ENCODE peak calls at places on chromosomes 1 and 21, in five cellular contexts. O, F, T, V and G are unnamed samples.

GRCh38 chr1:39969048-39969447 is 14.1 kb downstream of the MFSD2A start:
- DNase-seq in O (no peak), F (no peak), T (no peak), V (no peak), G (no peak)

GRCh38 chr1:178912597-178912996 is 41.7 kb upstream of the ANGPTL1 start:
- DNase-seq in O (no peak), F (no peak), T (no peak), V (no peak), G (no peak)

GRCh38 chr1:186775881-186776560 is 52.7 kb upstream of the PLA2G4A start:
- DNase-seq in O (no peak), F (no peak), T (no peak), V (no peak), G (no peak)

GRCh38 chr1:92989936-92990582 is 28.8 kb upstream of the DIPK1A start:
- DNase-seq in O (no peak), F (no peak), T (no peak), V (no peak), G (no peak)

GRCh38 chr1:178607718-178608408 is 95.0 kb downstream of the TEX35 start:
- DNase-seq in O (no peak), F (no peak), T (no peak), V (no peak), G (no peak)

GRCh38 chr1:94550800-94551241 is 9.3 kb upstream of the F3 start:
- DNase-seq in O (no peak), F (no peak), T (peak), V (no peak), G (no peak)

GRCh38 chr21:37281993-37282392 is 14.9 kb upstream of the VPS26C start:
- DNase-seq in O (no peak), F (no peak), T (no peak), V (no peak), G (no peak)

GRCh38 chr1:212285685-212286436 is 651 bp downstream of the PPP2R5A start:
- DNase-seq in O (peak), F (peak), T (peak), V (peak), G (peak)

GRCh38 chr21:37592496-37592895 is 225.9 kb downstream of the DYRK1A start:
- DNase-seq in O (no peak), F (no peak), T (no peak), V (no peak), G (no peak)

GRCh38 chr1:37808369-37809319 is 636 bp upstream of the YRDC start:
- DNase-seq in O (peak), F (peak), T (peak), V (no peak), G (peak)

GRCh38 chr1:230754831-230755230 is 7.6 kb downstream of the CAPN9 start:
- DNase-seq in O (peak), F (no peak), T (peak), V (no peak), G (no peak)

GRCh38 chr21:44735821-44736220 is 24.4 kb upstream of the TSPEAR start:
- DNase-seq in O (no peak), F (no peak), T (no peak), V (no peak), G (no peak)

GRCh38 chr1:41919764-41920397 is 1.2 kb upstream of the HIVEP3 start:
- DNase-seq in O (peak), F (no peak), T (peak), V (no peak), G (no peak)

GRCh38 chr1:14421977-14422609 is 176.4 kb upstream of the KAZN start:
- DNase-seq in O (no peak), F (no peak), T (peak), V (no peak), G (no peak)

GRCh38 chr1:214658785-214659184 is 55.8 kb downstream of the CENPF start:
- DNase-seq in O (no peak), F (no peak), T (peak), V (no peak), G (no peak)

GRCh38 chr1:116755681-116756080 is 1.5 kb downstream of the CD2 start:
- DNase-seq in O (no peak), F (no peak), T (no peak), V (no peak), G (no peak)

GRCh38 chr1:150537732-150538684 is 11.2 kb upstream of the ADAMTSL4 start:
- DNase-seq in O (no peak), F (no peak), T (no peak), V (no peak), G (peak)

GRCh38 chr1:54953846-54954245 is 26.6 kb upstream of the TMEM61 start:
- DNase-seq in O (no peak), F (no peak), T (no peak), V (no peak), G (no peak)

GRCh38 chr1:59291566-59291965 is 5.3 kb upstream of the FGGY start:
- DNase-seq in O (no peak), F (no peak), T (no peak), V (no peak), G (no peak)
- H3K27ac ChIP-seq in O (no peak), F (no peak), T (no peak), V (no peak), G (no peak)

DNA sequence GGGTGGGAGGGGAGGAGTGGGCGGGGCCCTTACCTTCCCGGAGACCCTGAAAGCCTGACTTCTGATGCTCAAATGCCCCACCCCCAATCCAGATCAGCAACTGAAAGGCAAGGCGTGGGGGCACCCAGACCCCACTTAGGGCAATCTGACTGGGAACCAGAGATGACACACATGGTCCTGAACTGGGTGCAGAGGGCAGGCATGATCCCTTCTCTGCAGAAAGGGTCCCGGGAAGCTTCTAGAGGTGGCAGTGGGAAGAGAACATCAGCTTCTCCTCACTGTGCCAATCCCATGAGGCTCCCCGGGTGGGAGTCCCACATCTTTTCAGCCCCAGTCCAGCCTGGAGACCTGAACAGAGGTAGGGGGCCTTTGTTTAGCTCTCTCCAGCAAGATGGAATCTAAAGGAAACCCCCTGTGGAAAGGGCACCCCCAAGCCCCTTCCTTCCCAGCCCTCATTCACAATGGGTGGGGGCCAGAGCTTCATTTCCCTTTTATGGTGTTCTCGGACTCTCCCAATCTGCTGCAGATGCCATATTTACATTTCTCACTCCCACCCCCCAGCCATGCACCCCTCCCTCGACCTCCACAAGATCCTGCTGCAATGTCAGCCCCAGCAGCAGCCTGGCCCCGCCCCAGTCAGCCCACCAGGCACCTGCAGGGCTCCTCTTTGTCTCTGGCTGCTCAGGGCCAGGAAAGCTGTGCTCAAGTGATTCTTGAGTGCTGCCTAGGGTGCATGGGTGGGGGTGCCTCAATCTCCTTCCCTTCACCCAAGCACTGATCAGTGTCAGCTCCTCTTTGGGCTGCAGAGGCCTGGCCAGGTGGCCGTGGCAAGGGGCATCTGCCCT is 2.0 kb downstream of the KIF21B start:
- DNase-seq in O (no peak), F (no peak), T (no peak), V (no peak), G (no peak)
- TF ChIP-seq POLR2A in O (no peak), F (no peak), T (no peak), V (no peak), G (no peak)

DNA sequence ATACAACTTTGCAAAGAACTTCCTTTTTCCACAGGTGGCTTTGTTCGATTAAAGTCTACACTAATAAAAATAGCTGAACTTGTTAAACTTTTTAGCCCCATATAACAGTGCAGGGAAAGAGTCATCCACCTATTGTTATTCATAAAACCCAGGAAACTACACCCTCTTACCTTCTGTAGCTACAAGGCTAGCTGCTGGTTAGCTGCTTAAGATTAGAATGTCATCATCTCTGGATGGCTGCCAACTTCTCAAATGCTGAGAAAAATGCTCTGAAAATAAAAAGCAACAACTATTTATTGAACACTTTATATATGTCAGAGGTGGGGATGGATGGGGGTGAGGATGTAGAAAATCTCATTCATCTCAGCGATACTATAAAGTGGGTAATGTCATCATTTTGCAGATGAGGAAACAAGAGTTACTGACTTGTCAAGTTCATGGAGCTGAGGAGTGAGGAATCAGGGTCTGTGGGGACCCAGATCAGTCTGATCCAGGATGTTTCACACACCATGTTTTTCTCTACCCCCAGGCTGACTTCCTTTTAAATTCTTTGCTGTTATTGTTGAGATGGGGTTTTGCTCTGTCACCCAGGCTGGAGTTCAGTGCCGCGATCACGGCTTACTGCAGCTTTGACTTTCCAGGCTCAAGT is 17.1 kb downstream of the ATP5PF start:
- DNase-seq in O (no peak), F (no peak), T (no peak), V (no peak), G (no peak)
- H3K27ac ChIP-seq in O (no peak), F (no peak), T (no peak), V (no peak), G (no peak)

GRCh38 chr1:27001570-27002360 is 8.3 kb downstream of the TRNP1 start:
- DNase-seq in O (peak), F (no peak), T (peak), V (no peak), G (peak)
- TF ChIP-seq POLR2A in O (no peak), F (no peak), T (no peak), V (no peak), G (no peak)

GRCh38 chr1:85617582-85618237 is 37.1 kb downstream of the CCN1 start:
- DNase-seq in O (no peak), F (no peak), T (no peak), V (no peak), G (no peak)
- H3K27ac ChIP-seq in O (no peak), F (no peak), T (no peak), V (no peak), G (no peak)

GRCh38 chr1:156498447-156499193 is 2.0 kb downstream of the MEF2D start:
- DNase-seq in O (peak), F (peak), T (peak), V (no peak), G (peak)
- TF ChIP-seq POLR2A in O (no peak), F (no peak), T (peak), V (no peak), G (peak)